ENCODE peak calls at places on chromosomes 4 and X, in seven cellular contexts. P is stimulated activated CD8-positive, alpha-beta memory T cell treated with anti-CD3 and anti-CD28 coated beads, Interleukin-7, amount 100 ng/mL, for 1 hour; W is NCI-H774; E is GM12891; X is effector CD8-positive, alpha-beta T cell; Z is COR-L47; N is hypothalamus. L is an unnamed sample.

GRCh38 chr4:76751612-76752343 is 146.2 kb downstream of the SOWAHB start:
- DNase-seq in P (no peak), W (no peak), E (no peak), X (no peak), Z (no peak), N (no peak), L (no peak)

GRCh38 chr4:52098618-52099017 is 47.5 kb downstream of the SPATA18 start:
- DNase-seq in P (no peak), W (no peak), E (no peak), X (no peak), Z (no peak), N (no peak), L (no peak)

GRCh38 chr4:49032440-49033161 is 46.5 kb downstream of the CWH43 start:
- DNase-seq in P (no peak), W (no peak), E (peak; percentile 5), X (no peak), Z (peak; percentile 10), N (no peak), L (no peak)

GRCh38 chr4:89324671-89325070 is 17.1 kb upstream of the GPRIN3 start:
- DNase-seq in P (no peak), W (no peak), E (no peak), X (no peak), Z (no peak), N (no peak), L (no peak)

GRCh38 chr4:71417150-71417549 is 78.3 kb downstream of the SLC4A4 start:
- DNase-seq in P (no peak), W (no peak), E (no peak), X (no peak), Z (no peak), N (no peak), L (no peak)

GRCh38 chr4:139761461-139761860 is 95.8 kb downstream of the MGST2 start:
- DNase-seq in P (no peak), W (no peak), E (peak; percentile 7), X (no peak), Z (no peak), N (no peak), L (no peak)

GRCh38 chr4:47617607-47618006 is 132.5 kb downstream of the ATP10D start:
- DNase-seq in P (no peak), W (no peak), E (no peak), X (no peak), Z (no peak), N (no peak), L (no peak)

GRCh38 chr4:184382189-184382846 is 92.0 kb downstream of the IRF2 start:
- DNase-seq in P (no peak), W (no peak), E (no peak), X (no peak), Z (peak; percentile 19), N (no peak), L (no peak)

GRCh38 chr4:176499518-176499917 is 179.8 kb downstream of the SPCS3 start:
- DNase-seq in P (no peak), W (no peak), E (no peak), X (no peak), Z (no peak), N (no peak), L (no peak)

GRCh38 chr4:139144161-139144859 is 32.7 kb downstream of the ELF2 start:
- DNase-seq in P (no peak), W (no peak), E (no peak), X (no peak), Z (no peak), N (no peak), L (no peak)

GRCh38 chr4:3254302-3255131 is 5.6 kb downstream of the MSANTD1 start:
- DNase-seq in P (no peak), W (no peak), E (no peak), X (no peak), Z (no peak), N (no peak), L (no peak)

GRCh38 chr4:101037938-101038413 is 309.4 kb downstream of the PPP3CA start:
- DNase-seq in P (no peak), W (no peak), E (no peak), X (no peak), Z (no peak), N (no peak), L (no peak)

GRCh38 chrX:13938053-13938765 is 91.5 kb downstream of the GEMIN8 start:
- DNase-seq in P (no peak), W (peak; percentile 34), E (no peak), X (no peak), Z (peak; percentile 40), N (no peak), L (peak; percentile 14)

GRCh38 chrX:85503258-85504158 is 124.0 kb upstream of the POF1B start:
- DNase-seq in P (no peak), W (no peak), E (no peak), X (no peak), Z (peak; percentile 54), N (no peak), L (no peak)

GRCh38 chr4:20565075-20565721 is 135.1 kb upstream of the PACRGL start:
- DNase-seq in P (no peak), W (no peak), E (no peak), X (no peak), Z (no peak), N (no peak), L (no peak)

GRCh38 chr4:13261486-13262257 is 222.5 kb downstream of the RAB28 start:
- DNase-seq in P (no peak), W (no peak), E (no peak), X (no peak), Z (no peak), N (no peak), L (no peak)

GRCh38 chr4:107838138-107838618 is 13.4 kb downstream of the SGMS2 start:
- DNase-seq in P (no peak), W (no peak), E (no peak), X (no peak), Z (no peak), N (no peak), L (no peak)

GRCh38 chr4:98446499-98447375 is 185.6 kb downstream of the RAP1GDS1 start:
- DNase-seq in P (no peak), W (no peak), E (no peak), X (peak; percentile 2), Z (no peak), N (no peak), L (no peak)

GRCh38 chr4:4339504-4340085 is 47.3 kb upstream of the NSG1 start:
- DNase-seq in P (no peak), W (no peak), E (no peak), X (no peak), Z (no peak), N (no peak), L (no peak)

GRCh38 chr4:15162465-15163283 is 160.4 kb downstream of the CPEB2 start:
- DNase-seq in P (no peak), W (no peak), E (no peak), X (no peak), Z (no peak), N (no peak), L (no peak)

GRCh38 chr4:85579942-85580341 is 105.0 kb downstream of the ARHGAP24 start:
- DNase-seq in P (no peak), W (no peak), E (no peak), X (no peak), Z (no peak), N (no peak), L (no peak)

GRCh38 chrX:47247206-47247998 is 14.6 kb downstream of the USP11 start:
- DNase-seq in P (no peak), W (no peak), E (no peak), X (no peak), Z (no peak), N (no peak), L (no peak)

GRCh38 chr4:55386073-55386472 is 9.7 kb upstream of the TMEM165 start:
- DNase-seq in P (no peak), W (no peak), E (no peak), X (no peak), Z (no peak), N (no peak), L (no peak)

GRCh38 chrX:49995021-49995731 is 72.8 kb downstream of the CLCN5 start:
- DNase-seq in P (no peak), W (no peak), E (no peak), X (no peak), Z (no peak), N (no peak), L (no peak)

GRCh38 chrX:40108959-40109287 is 11.2 kb upstream of the BCOR start:
- DNase-seq in P (no peak), W (peak; percentile 30), E (no peak), X (peak; percentile 34), Z (peak; percentile 53), N (peak; percentile 2), L (peak; percentile 72)

GRCh38 chrX:55127692-55128091 is 38.9 kb downstream of the PAGE2 start:
- DNase-seq in P (no peak), W (no peak), E (no peak), X (no peak), Z (no peak), N (no peak), L (no peak)

GRCh38 chr4:113248320-113248719 is 198.9 kb downstream of the ANK2 start:
- DNase-seq in P (no peak), W (no peak), E (no peak), X (no peak), Z (no peak), N (no peak), L (no peak)

GRCh38 chr4:84750260-84750955 is 167.5 kb downstream of the CDS1 start:
- DNase-seq in P (no peak), W (no peak), E (peak; percentile 16), X (no peak), Z (peak; percentile 28), N (no peak), L (peak; percentile 16)

GRCh38 chr4:60034371-60034770 is 1165.8 kb upstream of the ADGRL3 start:
- DNase-seq in P (no peak), W (peak; percentile 1), E (no peak), X (no peak), Z (peak; percentile 66), N (no peak), L (no peak)

GRCh38 chr4:11805837-11806236 is 377.1 kb upstream of the HS3ST1 start:
- DNase-seq in P (no peak), W (no peak), E (no peak), X (no peak), Z (peak; percentile 16), N (no peak), L (peak; percentile 9)